ENCODE peak calls at places on chromosomes 5 and 9, in eight cellular contexts. One of them, this sample, is unnamed.

GRCh38 chr5:55847837-55848236 is 3.3 kb upstream of the IL31RA start:
- DNase-seq in AG04450: no peak
- DNase-seq in lower leg skin: no peak
- DNase-seq in GM23338: no peak
- DNase-seq in LNCaP clone FGC: no peak
- DNase-seq in WTC11: no peak
- DNase-seq in bronchial epithelial cell: peak; percentile 35
- DNase-seq in H9: no peak
- DNase-seq in this sample: no peak

GRCh38 chr9:32398207-32398606 is 13.8 kb downstream of the ACO1 start:
- DNase-seq in AG04450: no peak
- DNase-seq in lower leg skin: no peak
- DNase-seq in GM23338: no peak
- DNase-seq in LNCaP clone FGC: no peak
- DNase-seq in WTC11: no peak
- DNase-seq in bronchial epithelial cell: no peak
- DNase-seq in H9: no peak
- DNase-seq in this sample: no peak

GRCh38 chr9:22308177-22308576 is 138.4 kb upstream of the DMRTA1 start:
- DNase-seq in AG04450: no peak
- DNase-seq in lower leg skin: no peak
- DNase-seq in GM23338: no peak
- DNase-seq in LNCaP clone FGC: no peak
- DNase-seq in WTC11: no peak
- DNase-seq in bronchial epithelial cell: no peak
- DNase-seq in H9: no peak
- DNase-seq in this sample: no peak

GRCh38 chr5:172456076-172456800 is 1.9 kb upstream of the SH3PXD2B start:
- DNase-seq in AG04450: no peak
- DNase-seq in lower leg skin: peak; percentile 84
- DNase-seq in GM23338: no peak
- DNase-seq in LNCaP clone FGC: no peak
- DNase-seq in WTC11: no peak
- DNase-seq in bronchial epithelial cell: no peak
- DNase-seq in H9: no peak
- DNase-seq in this sample: no peak

GRCh38 chr5:124871299-124871698 is 124.9 kb upstream of the ZNF608 start:
- DNase-seq in AG04450: no peak
- DNase-seq in lower leg skin: no peak
- DNase-seq in GM23338: no peak
- DNase-seq in LNCaP clone FGC: no peak
- DNase-seq in WTC11: no peak
- DNase-seq in bronchial epithelial cell: peak; percentile 22
- DNase-seq in H9: no peak
- DNase-seq in this sample: no peak

GRCh38 chr5:43191740-43192557 is at the start of gene NIM1K:
- DNase-seq in AG04450: no peak
- DNase-seq in lower leg skin: peak; percentile 91
- DNase-seq in GM23338: peak; percentile 81
- DNase-seq in LNCaP clone FGC: no peak
- DNase-seq in WTC11: peak; percentile 75
- DNase-seq in bronchial epithelial cell: no peak
- DNase-seq in H9: peak; percentile 70
- DNase-seq in this sample: peak; percentile 57

GRCh38 chr9:77977210-77977611 is 54.4 kb downstream of the GNAQ start:
- DNase-seq in AG04450: no peak
- DNase-seq in lower leg skin: no peak
- DNase-seq in GM23338: peak; percentile 85
- DNase-seq in LNCaP clone FGC: no peak
- DNase-seq in WTC11: peak; percentile 68
- DNase-seq in bronchial epithelial cell: peak; percentile 83
- DNase-seq in H9: peak; percentile 68
- DNase-seq in this sample: peak; percentile 74

GRCh38 chr5:62132279-62132678 is 173.7 kb upstream of the KIF2A start:
- DNase-seq in AG04450: no peak
- DNase-seq in lower leg skin: no peak
- DNase-seq in GM23338: no peak
- DNase-seq in LNCaP clone FGC: peak; percentile 84
- DNase-seq in WTC11: no peak
- DNase-seq in bronchial epithelial cell: peak; percentile 17
- DNase-seq in H9: no peak
- DNase-seq in this sample: no peak

GRCh38 chr5:3602713-3603502 is 7.3 kb downstream of the IRX1 start:
- DNase-seq in AG04450: no peak
- DNase-seq in lower leg skin: peak; percentile 91
- DNase-seq in GM23338: peak; percentile 71
- DNase-seq in LNCaP clone FGC: no peak
- DNase-seq in WTC11: peak; percentile 77
- DNase-seq in bronchial epithelial cell: no peak
- DNase-seq in H9: peak; percentile 70
- DNase-seq in this sample: peak; percentile 53

GRCh38 chr9:137454145-137454505 is 5.0 kb downstream of the NSMF start:
- DNase-seq in AG04450: no peak
- DNase-seq in lower leg skin: peak; percentile 95
- DNase-seq in GM23338: peak; percentile 79
- DNase-seq in LNCaP clone FGC: no peak
- DNase-seq in WTC11: peak; percentile 81
- DNase-seq in bronchial epithelial cell: no peak
- DNase-seq in H9: peak; percentile 80
- DNase-seq in this sample: peak; percentile 71

GRCh38 chr9:87792831-87793288 is 66.9 kb downstream of the CTSL start:
- DNase-seq in AG04450: peak; percentile 18
- DNase-seq in lower leg skin: peak; percentile 93
- DNase-seq in GM23338: peak; percentile 42
- DNase-seq in LNCaP clone FGC: no peak
- DNase-seq in WTC11: no peak
- DNase-seq in bronchial epithelial cell: peak; percentile 49
- DNase-seq in H9: peak; percentile 47
- DNase-seq in this sample: no peak

GRCh38 chr5:150778517-150779396 is at the start of gene SMIM3:
- DNase-seq in AG04450: no peak
- DNase-seq in lower leg skin: peak; percentile 96
- DNase-seq in GM23338: peak; percentile 92
- DNase-seq in LNCaP clone FGC: no peak
- DNase-seq in WTC11: peak; percentile 88
- DNase-seq in bronchial epithelial cell: peak; percentile 44
- DNase-seq in H9: peak; percentile 88
- DNase-seq in this sample: peak; percentile 71

GRCh38 chr9:7089794-7090193 is 332.0 kb downstream of the KDM4C start:
- DNase-seq in AG04450: no peak
- DNase-seq in lower leg skin: no peak
- DNase-seq in GM23338: no peak
- DNase-seq in LNCaP clone FGC: no peak
- DNase-seq in WTC11: no peak
- DNase-seq in bronchial epithelial cell: no peak
- DNase-seq in H9: no peak
- DNase-seq in this sample: no peak

GRCh38 chr9:128969491-128969890 is 22.0 kb downstream of the NUP188 start:
- DNase-seq in AG04450: no peak
- DNase-seq in lower leg skin: peak; percentile 20
- DNase-seq in GM23338: no peak
- DNase-seq in LNCaP clone FGC: no peak
- DNase-seq in WTC11: no peak
- DNase-seq in bronchial epithelial cell: no peak
- DNase-seq in H9: no peak
- DNase-seq in this sample: no peak

GRCh38 chr5:36877667-36878420 is 1.3 kb downstream of the NIPBL start:
- DNase-seq in AG04450: no peak
- DNase-seq in lower leg skin: no peak
- DNase-seq in GM23338: peak; percentile 31
- DNase-seq in LNCaP clone FGC: no peak
- DNase-seq in WTC11: no peak
- DNase-seq in bronchial epithelial cell: peak; percentile 79
- DNase-seq in H9: no peak
- DNase-seq in this sample: no peak

GRCh38 chr5:43313854-43314457 is 744 bp upstream of the HMGCS1 start:
- DNase-seq in AG04450: no peak
- DNase-seq in lower leg skin: no peak
- DNase-seq in GM23338: peak; percentile 16
- DNase-seq in LNCaP clone FGC: no peak
- DNase-seq in WTC11: no peak
- DNase-seq in bronchial epithelial cell: no peak
- DNase-seq in H9: peak; percentile 28
- DNase-seq in this sample: no peak

GRCh38 chr5:133552925-133553525 is 59.3 kb downstream of the FSTL4 start:
- DNase-seq in AG04450: no peak
- DNase-seq in lower leg skin: no peak
- DNase-seq in GM23338: peak; percentile 89
- DNase-seq in LNCaP clone FGC: peak; percentile 8
- DNase-seq in WTC11: peak; percentile 79
- DNase-seq in bronchial epithelial cell: peak; percentile 53
- DNase-seq in H9: peak; percentile 83
- DNase-seq in this sample: peak; percentile 80

GRCh38 chr5:7902201-7902600 is 33.3 kb downstream of the MTRR start:
- DNase-seq in AG04450: no peak
- DNase-seq in lower leg skin: no peak
- DNase-seq in GM23338: no peak
- DNase-seq in LNCaP clone FGC: no peak
- DNase-seq in WTC11: no peak
- DNase-seq in bronchial epithelial cell: no peak
- DNase-seq in H9: no peak
- DNase-seq in this sample: no peak

GRCh38 chr5:73606206-73606753 is 19.7 kb upstream of the ARHGEF28 start:
- DNase-seq in AG04450: no peak
- DNase-seq in lower leg skin: no peak
- DNase-seq in GM23338: no peak
- DNase-seq in LNCaP clone FGC: peak; percentile 40
- DNase-seq in WTC11: no peak
- DNase-seq in bronchial epithelial cell: no peak
- DNase-seq in H9: no peak
- DNase-seq in this sample: no peak

GRCh38 chr5:168683247-168683926 is 104.2 kb upstream of the PANK3 start:
- DNase-seq in AG04450: no peak
- DNase-seq in lower leg skin: no peak
- DNase-seq in GM23338: no peak
- DNase-seq in LNCaP clone FGC: no peak
- DNase-seq in WTC11: no peak
- DNase-seq in bronchial epithelial cell: no peak
- DNase-seq in H9: no peak
- DNase-seq in this sample: no peak

GRCh38 chr9:37531699-37532098 is 44.5 kb downstream of the FBXO10 start:
- DNase-seq in AG04450: no peak
- DNase-seq in lower leg skin: no peak
- DNase-seq in GM23338: no peak
- DNase-seq in LNCaP clone FGC: no peak
- DNase-seq in WTC11: no peak
- DNase-seq in bronchial epithelial cell: no peak
- DNase-seq in H9: no peak
- DNase-seq in this sample: no peak

GRCh38 chr5:9654886-9655285 is 24.7 kb upstream of the TAS2R1 start:
- DNase-seq in AG04450: no peak
- DNase-seq in lower leg skin: no peak
- DNase-seq in GM23338: no peak
- DNase-seq in LNCaP clone FGC: no peak
- DNase-seq in WTC11: no peak
- DNase-seq in bronchial epithelial cell: no peak
- DNase-seq in H9: no peak
- DNase-seq in this sample: no peak

GRCh38 chr5:116536279-116537161 is 38.1 kb downstream of the SEMA6A start:
- DNase-seq in AG04450: no peak
- DNase-seq in lower leg skin: no peak
- DNase-seq in GM23338: no peak
- DNase-seq in LNCaP clone FGC: no peak
- DNase-seq in WTC11: no peak
- DNase-seq in bronchial epithelial cell: no peak
- DNase-seq in H9: no peak
- DNase-seq in this sample: no peak

DNA sequence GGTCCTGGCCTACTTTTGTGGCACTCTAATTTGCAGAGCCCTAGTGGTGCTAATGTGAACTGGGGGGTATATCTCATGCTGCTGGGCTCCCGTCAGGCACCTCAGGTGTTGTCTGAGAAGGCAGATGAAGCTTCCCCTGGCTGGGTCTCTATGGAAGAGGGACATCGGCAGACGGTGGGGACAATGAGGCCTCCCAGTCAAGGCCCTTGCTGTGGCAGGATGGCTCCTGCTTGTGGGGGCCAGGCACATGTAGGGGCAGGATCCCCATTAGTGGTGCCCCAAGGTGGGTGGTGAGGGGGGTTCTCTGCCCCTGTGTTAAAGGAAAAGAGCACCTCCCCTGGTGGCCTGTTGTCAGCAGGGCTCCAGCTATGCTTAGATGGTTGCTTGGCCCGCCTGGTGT is 192.8 kb upstream of the S1PR3 start:
- DNase-seq in AG04450: no peak
- DNase-seq in lower leg skin: peak; percentile 28
- DNase-seq in GM23338: peak; percentile 5
- DNase-seq in LNCaP clone FGC: no peak
- DNase-seq in WTC11: no peak
- DNase-seq in bronchial epithelial cell: no peak
- DNase-seq in H9: no peak
- DNase-seq in this sample: no peak
- TF ChIP-seq CTCF in AG04450: no peak
- TF ChIP-seq CTCF in lower leg skin: no peak
- TF ChIP-seq CTCF in GM23338: no peak
- TF ChIP-seq CTCF in LNCaP clone FGC: no peak
- TF ChIP-seq CTCF in WTC11: no peak
- TF ChIP-seq CTCF in bronchial epithelial cell: no peak
- TF ChIP-seq CTCF in H9: peak; percentile 19
- TF ChIP-seq CTCF in this sample: no peak

GRCh38 chr5:1134478-1134877 is 22.6 kb upstream of the SLC12A7 start:
- DNase-seq in AG04450: no peak
- DNase-seq in lower leg skin: no peak
- DNase-seq in GM23338: no peak
- DNase-seq in LNCaP clone FGC: no peak
- DNase-seq in WTC11: no peak
- DNase-seq in bronchial epithelial cell: no peak
- DNase-seq in H9: no peak
- DNase-seq in this sample: no peak
- TF ChIP-seq CTCF in AG04450: no peak
- TF ChIP-seq CTCF in lower leg skin: no peak
- TF ChIP-seq CTCF in GM23338: peak; percentile 6
- TF ChIP-seq CTCF in LNCaP clone FGC: peak; percentile 11
- TF ChIP-seq CTCF in WTC11: no peak
- TF ChIP-seq CTCF in bronchial epithelial cell: no peak
- TF ChIP-seq CTCF in H9: peak; percentile 27
- TF ChIP-seq CTCF in this sample: no peak

DNA sequence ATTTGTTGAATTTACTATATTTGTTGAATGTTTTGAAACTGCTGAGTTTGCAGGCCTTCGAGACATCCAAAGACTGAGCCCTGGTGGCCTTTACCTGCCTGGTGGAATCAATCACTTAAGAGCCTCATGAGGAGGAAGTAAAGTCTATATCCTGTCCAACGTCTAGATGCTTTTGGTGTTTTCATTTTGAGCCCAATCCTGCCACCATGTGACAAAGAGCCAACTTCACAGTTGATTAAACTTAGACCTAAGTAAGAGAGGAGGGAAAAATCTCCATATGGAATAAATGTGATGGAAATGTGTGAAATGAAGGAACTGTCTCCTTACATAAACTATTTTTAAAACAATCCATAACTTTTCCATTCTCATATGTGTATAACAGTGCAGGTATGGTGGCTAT is 220.1 kb downstream of the PRR16 start:
- DNase-seq in AG04450: no peak
- DNase-seq in lower leg skin: no peak
- DNase-seq in GM23338: no peak
- DNase-seq in LNCaP clone FGC: no peak
- DNase-seq in WTC11: no peak
- DNase-seq in bronchial epithelial cell: peak; percentile 29
- DNase-seq in H9: no peak
- DNase-seq in this sample: no peak
- TF ChIP-seq CTCF in AG04450: peak; percentile 11
- TF ChIP-seq CTCF in lower leg skin: no peak
- TF ChIP-seq CTCF in GM23338: peak; percentile 33
- TF ChIP-seq CTCF in LNCaP clone FGC: no peak
- TF ChIP-seq CTCF in WTC11: no peak
- TF ChIP-seq CTCF in bronchial epithelial cell: peak; percentile 8
- TF ChIP-seq CTCF in H9: no peak
- TF ChIP-seq CTCF in this sample: no peak

GRCh38 chr9:89919171-89919681 is 314.4 kb downstream of the GADD45G start:
- DNase-seq in AG04450: no peak
- DNase-seq in lower leg skin: peak; percentile 69
- DNase-seq in GM23338: peak; percentile 82
- DNase-seq in LNCaP clone FGC: peak; percentile 27
- DNase-seq in WTC11: peak; percentile 67
- DNase-seq in bronchial epithelial cell: peak; percentile 16
- DNase-seq in H9: peak; percentile 88
- DNase-seq in this sample: peak; percentile 47
- TF ChIP-seq CTCF in AG04450: no peak
- TF ChIP-seq CTCF in lower leg skin: no peak
- TF ChIP-seq CTCF in GM23338: peak; percentile 79
- TF ChIP-seq CTCF in LNCaP clone FGC: peak; percentile 60
- TF ChIP-seq CTCF in WTC11: peak; percentile 33
- TF ChIP-seq CTCF in bronchial epithelial cell: peak; percentile 19
- TF ChIP-seq CTCF in H9: peak; percentile 76
- TF ChIP-seq CTCF in this sample: peak; percentile 17

This sample was measured in endothelial cell.